ENCODE peak calls at places on chromosomes 5 and 9, in ten cellular contexts. One of them, this sample, is unnamed.
A peak's percentile ranks its signal among the peaks of the same experiment; 100 is the strongest.

GRCh38 chr5:30401479-30402058 is 791.9 kb upstream of the CDH6 start:
- DNase-seq in mesenchymal stem cell: peak; percentile 23
- DNase-seq in fibroblast of lung: peak; percentile 28
- DNase-seq in PC-3: peak; percentile 70
- DNase-seq in GM23248: peak; percentile 68
- DNase-seq in NT2/D1: peak; percentile 20
- DNase-seq in HepG2: peak; percentile 53
- DNase-seq in K562: no peak
- DNase-seq in neural progenitor cell: peak; percentile 73
- DNase-seq in H1: peak; percentile 57
- DNase-seq in this sample: peak; percentile 47

GRCh38 chr5:159061186-159061796 is 38.4 kb downstream of the EBF1 start:
- DNase-seq in neural progenitor cell: peak; percentile 67
- DNase-seq in mesenchymal stem cell: peak; percentile 72
- DNase-seq in GM23248: peak; percentile 97
- DNase-seq in H1: no peak
- DNase-seq in K562: peak; percentile 9
- DNase-seq in PC-3: no peak
- DNase-seq in NT2/D1: no peak
- DNase-seq in HepG2: no peak
- DNase-seq in fibroblast of lung: peak; percentile 62
- DNase-seq in this sample: peak; percentile 86

GRCh38 chr5:159702301-159702700 is 214.0 kb upstream of the ADRA1B start:
- DNase-seq in NT2/D1: no peak
- DNase-seq in GM23248: no peak
- DNase-seq in fibroblast of lung: no peak
- DNase-seq in neural progenitor cell: no peak
- DNase-seq in PC-3: no peak
- DNase-seq in K562: no peak
- DNase-seq in mesenchymal stem cell: no peak
- DNase-seq in HepG2: no peak
- DNase-seq in H1: no peak
- DNase-seq in this sample: no peak

GRCh38 chr9:38419216-38419615 is 5.0 kb downstream of the IGFBPL1 start:
- DNase-seq in HepG2: no peak
- DNase-seq in GM23248: no peak
- DNase-seq in fibroblast of lung: no peak
- DNase-seq in mesenchymal stem cell: no peak
- DNase-seq in PC-3: no peak
- DNase-seq in K562: no peak
- DNase-seq in neural progenitor cell: peak; percentile 55
- DNase-seq in H1: no peak
- DNase-seq in NT2/D1: peak; percentile 47
- DNase-seq in this sample: no peak

GRCh38 chr5:39473156-39473779 is 48.5 kb upstream of the DAB2 start:
- DNase-seq in HepG2: no peak
- DNase-seq in NT2/D1: no peak
- DNase-seq in K562: no peak
- DNase-seq in neural progenitor cell: no peak
- DNase-seq in fibroblast of lung: peak; percentile 23
- DNase-seq in PC-3: no peak
- DNase-seq in H1: no peak
- DNase-seq in mesenchymal stem cell: peak; percentile 52
- DNase-seq in GM23248: peak; percentile 76
- DNase-seq in this sample: peak; percentile 59

GRCh38 chr5:172806897-172807672 is 27.0 kb upstream of the ERGIC1 start:
- DNase-seq in NT2/D1: no peak
- DNase-seq in PC-3: peak; percentile 75
- DNase-seq in K562: peak; percentile 88
- DNase-seq in H1: peak; percentile 67
- DNase-seq in HepG2: peak; percentile 80
- DNase-seq in GM23248: peak; percentile 96
- DNase-seq in mesenchymal stem cell: peak; percentile 90
- DNase-seq in neural progenitor cell: peak; percentile 56
- DNase-seq in fibroblast of lung: peak; percentile 90
- DNase-seq in this sample: peak; percentile 87

GRCh38 chr5:114450516-114450909 is 88.6 kb downstream of the KCNN2 start:
- DNase-seq in H1: no peak
- DNase-seq in fibroblast of lung: peak; percentile 13
- DNase-seq in HepG2: no peak
- DNase-seq in neural progenitor cell: peak; percentile 9
- DNase-seq in K562: no peak
- DNase-seq in PC-3: peak; percentile 33
- DNase-seq in GM23248: peak; percentile 44
- DNase-seq in NT2/D1: no peak
- DNase-seq in mesenchymal stem cell: no peak
- DNase-seq in this sample: peak; percentile 81

GRCh38 chr9:109585841-109586240 is 87.7 kb upstream of the PTPN3 start:
- DNase-seq in NT2/D1: no peak
- DNase-seq in HepG2: no peak
- DNase-seq in neural progenitor cell: no peak
- DNase-seq in GM23248: no peak
- DNase-seq in mesenchymal stem cell: no peak
- DNase-seq in fibroblast of lung: no peak
- DNase-seq in K562: no peak
- DNase-seq in PC-3: no peak
- DNase-seq in H1: no peak
- DNase-seq in this sample: no peak

GRCh38 chr5:135248801-135249231 is 150.2 kb downstream of the MACROH2A1 start:
- DNase-seq in mesenchymal stem cell: no peak
- DNase-seq in K562: no peak
- DNase-seq in neural progenitor cell: no peak
- DNase-seq in GM23248: no peak
- DNase-seq in H1: peak; percentile 22
- DNase-seq in HepG2: no peak
- DNase-seq in fibroblast of lung: no peak
- DNase-seq in PC-3: no peak
- DNase-seq in NT2/D1: no peak
- DNase-seq in this sample: no peak

GRCh38 chr5:55914141-55914413 is 62.9 kb downstream of the IL31RA start:
- DNase-seq in PC-3: no peak
- DNase-seq in fibroblast of lung: no peak
- DNase-seq in mesenchymal stem cell: no peak
- DNase-seq in H1: peak; percentile 1
- DNase-seq in GM23248: peak; percentile 27
- DNase-seq in HepG2: no peak
- DNase-seq in K562: no peak
- DNase-seq in NT2/D1: no peak
- DNase-seq in neural progenitor cell: no peak
- DNase-seq in this sample: no peak

GRCh38 chr5:25458628-25459027 is 813.9 kb upstream of the CDH10 start:
- DNase-seq in K562: peak; percentile 6
- DNase-seq in PC-3: no peak
- DNase-seq in NT2/D1: no peak
- DNase-seq in GM23248: no peak
- DNase-seq in mesenchymal stem cell: peak; percentile 16
- DNase-seq in neural progenitor cell: no peak
- DNase-seq in fibroblast of lung: no peak
- DNase-seq in H1: no peak
- DNase-seq in HepG2: no peak
- DNase-seq in this sample: no peak

GRCh38 chr9:123713282-123713681 is 216.6 kb downstream of the DENND1A start:
- DNase-seq in neural progenitor cell: no peak
- DNase-seq in GM23248: no peak
- DNase-seq in PC-3: no peak
- DNase-seq in mesenchymal stem cell: no peak
- DNase-seq in H1: no peak
- DNase-seq in K562: no peak
- DNase-seq in HepG2: no peak
- DNase-seq in NT2/D1: no peak
- DNase-seq in fibroblast of lung: no peak
- DNase-seq in this sample: no peak

GRCh38 chr9:123686131-123686848 is 243.6 kb downstream of the DENND1A start:
- DNase-seq in fibroblast of lung: peak; percentile 31
- DNase-seq in mesenchymal stem cell: no peak
- DNase-seq in NT2/D1: no peak
- DNase-seq in neural progenitor cell: no peak
- DNase-seq in GM23248: peak; percentile 45
- DNase-seq in K562: no peak
- DNase-seq in H1: no peak
- DNase-seq in PC-3: peak; percentile 59
- DNase-seq in HepG2: no peak
- DNase-seq in this sample: no peak

GRCh38 chr9:78074385-78075291 is 43.0 kb upstream of the GNAQ start:
- DNase-seq in neural progenitor cell: no peak
- DNase-seq in fibroblast of lung: no peak
- DNase-seq in HepG2: no peak
- DNase-seq in H1: no peak
- DNase-seq in K562: no peak
- DNase-seq in mesenchymal stem cell: no peak
- DNase-seq in PC-3: peak; percentile 38
- DNase-seq in GM23248: peak; percentile 25
- DNase-seq in NT2/D1: no peak
- DNase-seq in this sample: no peak

GRCh38 chr5:81302596-81302995 is 1.2 kb downstream of the ZCCHC9 start:
- DNase-seq in mesenchymal stem cell: peak; percentile 33
- DNase-seq in fibroblast of lung: no peak
- DNase-seq in PC-3: peak; percentile 29
- DNase-seq in HepG2: peak; percentile 24
- DNase-seq in H1: no peak
- DNase-seq in K562: no peak
- DNase-seq in NT2/D1: no peak
- DNase-seq in neural progenitor cell: no peak
- DNase-seq in GM23248: peak; percentile 18
- DNase-seq in this sample: no peak

GRCh38 chr5:43358338-43358737 is 45.1 kb upstream of the HMGCS1 start:
- DNase-seq in fibroblast of lung: no peak
- DNase-seq in GM23248: no peak
- DNase-seq in HepG2: no peak
- DNase-seq in mesenchymal stem cell: no peak
- DNase-seq in PC-3: no peak
- DNase-seq in K562: no peak
- DNase-seq in neural progenitor cell: no peak
- DNase-seq in NT2/D1: no peak
- DNase-seq in H1: no peak
- DNase-seq in this sample: no peak

GRCh38 chr9:122991370-122991830 is 42.1 kb upstream of the GPR21 start:
- DNase-seq in HepG2: peak; percentile 25
- DNase-seq in GM23248: peak; percentile 94
- DNase-seq in H1: no peak
- DNase-seq in NT2/D1: no peak
- DNase-seq in PC-3: peak; percentile 66
- DNase-seq in neural progenitor cell: peak; percentile 5
- DNase-seq in mesenchymal stem cell: peak; percentile 92
- DNase-seq in K562: peak; percentile 55
- DNase-seq in fibroblast of lung: peak; percentile 93
- DNase-seq in this sample: peak; percentile 93

GRCh38 chr9:122001491-122002201 is 91.5 kb downstream of the TTLL11 start:
- DNase-seq in neural progenitor cell: no peak
- DNase-seq in NT2/D1: no peak
- DNase-seq in mesenchymal stem cell: no peak
- DNase-seq in GM23248: peak; percentile 31
- DNase-seq in PC-3: no peak
- DNase-seq in H1: peak; percentile 47
- DNase-seq in K562: no peak
- DNase-seq in fibroblast of lung: no peak
- DNase-seq in HepG2: no peak
- DNase-seq in this sample: no peak

DNA sequence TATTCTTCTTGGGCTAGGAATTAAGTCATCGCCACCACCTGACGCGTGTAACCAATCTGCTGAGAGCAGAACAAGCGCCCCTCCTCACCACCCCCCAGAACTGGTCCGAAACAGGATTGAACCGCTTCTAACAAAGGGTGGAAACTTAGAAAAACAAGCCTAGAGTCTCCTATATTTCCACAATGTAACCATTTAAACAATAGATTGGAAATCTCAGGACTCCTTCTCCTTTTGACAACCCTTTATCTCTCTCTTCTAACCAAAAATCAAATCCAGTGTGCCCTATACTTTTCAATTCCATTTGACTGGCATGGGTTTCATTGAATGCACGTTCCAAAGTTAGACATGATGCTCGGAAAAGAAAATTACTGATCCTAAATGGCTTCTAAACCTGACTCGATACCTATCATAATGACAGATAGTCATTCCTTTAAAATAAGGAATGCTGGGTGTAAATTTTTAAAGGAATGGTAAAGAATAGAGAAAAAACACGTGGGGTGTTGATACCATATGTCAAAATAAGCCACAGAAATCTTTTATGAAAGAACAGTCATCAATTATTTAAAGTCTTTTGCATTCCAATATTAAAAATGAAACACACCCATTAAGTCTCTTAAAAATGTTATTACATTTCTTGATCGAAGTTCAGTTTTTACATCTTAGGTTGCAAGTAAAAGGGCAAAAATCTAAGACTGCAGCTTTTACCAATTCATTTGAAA is 1.2 kb downstream of the ARRDC3 start:
- DNase-seq in H1: no peak
- DNase-seq in NT2/D1: no peak
- DNase-seq in mesenchymal stem cell: peak; percentile 86
- DNase-seq in neural progenitor cell: peak; percentile 89
- DNase-seq in K562: peak; percentile 32
- DNase-seq in PC-3: peak; percentile 81
- DNase-seq in HepG2: peak; percentile 71
- DNase-seq in GM23248: peak; percentile 95
- DNase-seq in fibroblast of lung: peak; percentile 94
- DNase-seq in this sample: peak; percentile 90
- H3K4me3 ChIP-seq in H1: peak overlapping the region; percentile 85
- H3K4me3 ChIP-seq in NT2/D1: peak overlapping the region; percentile 79
- H3K4me3 ChIP-seq in mesenchymal stem cell: peak overlapping the region; percentile 91
- H3K4me3 ChIP-seq in neural progenitor cell: peak overlapping the region; percentile 99
- H3K4me3 ChIP-seq in K562: peak overlapping the region; percentile 60
- H3K4me3 ChIP-seq in PC-3: peak overlapping the region; percentile 85
- H3K4me3 ChIP-seq in HepG2: peak overlapping the region; percentile 77
- H3K4me3 ChIP-seq in GM23248: peak overlapping the region; percentile 97
- H3K4me3 ChIP-seq in fibroblast of lung: peak overlapping the region; percentile 73
- H3K4me3 ChIP-seq in this sample: peak overlapping the region; percentile 99

GRCh38 chr5:112757468-112758208 is 20.0 kb downstream of the APC start:
- DNase-seq in PC-3: peak; percentile 79
- DNase-seq in GM23248: peak; percentile 73
- DNase-seq in H1: no peak
- DNase-seq in neural progenitor cell: peak; percentile 69
- DNase-seq in fibroblast of lung: peak; percentile 80
- DNase-seq in K562: peak; percentile 8
- DNase-seq in mesenchymal stem cell: peak; percentile 75
- DNase-seq in NT2/D1: no peak
- DNase-seq in HepG2: peak; percentile 61
- DNase-seq in this sample: peak; percentile 90
- H3K9me3 ChIP-seq in PC-3: no peaks in the 10 kb centered on the region
- H3K9me3 ChIP-seq in GM23248: no peaks in the 10 kb centered on the region
- H3K9me3 ChIP-seq in H1: no peaks in the 10 kb centered on the region
- H3K9me3 ChIP-seq in neural progenitor cell: no peaks in the 10 kb centered on the region
- H3K9me3 ChIP-seq in fibroblast of lung: no peaks in the 10 kb centered on the region
- H3K9me3 ChIP-seq in K562: no peaks in the 10 kb centered on the region
- H3K9me3 ChIP-seq in mesenchymal stem cell: no peaks in the 10 kb centered on the region
- H3K9me3 ChIP-seq in NT2/D1: no peaks in the 10 kb centered on the region
- H3K9me3 ChIP-seq in HepG2: no peaks in the 10 kb centered on the region
- H3K9me3 ChIP-seq in this sample: no peaks in the 10 kb centered on the region

GRCh38 chr9:74533253-74533652 is 36.1 kb downstream of the RORB start:
- DNase-seq in K562: no peak
- DNase-seq in HepG2: no peak
- DNase-seq in GM23248: no peak
- DNase-seq in mesenchymal stem cell: no peak
- DNase-seq in fibroblast of lung: no peak
- DNase-seq in PC-3: no peak
- DNase-seq in neural progenitor cell: no peak
- DNase-seq in NT2/D1: no peak
- DNase-seq in H1: no peak
- DNase-seq in this sample: no peak
- H3K9ac ChIP-seq in K562: no peak overlapping the region
- H3K9ac ChIP-seq in HepG2: no peak overlapping the region
- H3K9ac ChIP-seq in GM23248: no peak overlapping the region
- H3K9ac ChIP-seq in mesenchymal stem cell: no peak overlapping the region
- H3K9ac ChIP-seq in fibroblast of lung: no peak overlapping the region
- H3K9ac ChIP-seq in PC-3: no peak overlapping the region
- H3K9ac ChIP-seq in neural progenitor cell: no peak overlapping the region
- H3K9ac ChIP-seq in NT2/D1: no peak overlapping the region
- H3K9ac ChIP-seq in H1: no peak overlapping the region
- H3K9ac ChIP-seq in this sample: no peak overlapping the region

GRCh38 chr9:2047916-2048315 is 32.8 kb downstream of the SMARCA2 start:
- DNase-seq in K562: no peak
- DNase-seq in mesenchymal stem cell: no peak
- DNase-seq in PC-3: no peak
- DNase-seq in GM23248: no peak
- DNase-seq in NT2/D1: no peak
- DNase-seq in neural progenitor cell: no peak
- DNase-seq in fibroblast of lung: no peak
- DNase-seq in HepG2: no peak
- DNase-seq in H1: no peak
- DNase-seq in this sample: no peak
- H3K4me3 ChIP-seq in K562: no peak overlapping the region
- H3K4me3 ChIP-seq in mesenchymal stem cell: no peak overlapping the region
- H3K4me3 ChIP-seq in PC-3: no peak overlapping the region
- H3K4me3 ChIP-seq in GM23248: no peak overlapping the region
- H3K4me3 ChIP-seq in NT2/D1: no peak overlapping the region
- H3K4me3 ChIP-seq in neural progenitor cell: no peak overlapping the region
- H3K4me3 ChIP-seq in fibroblast of lung: no peak overlapping the region
- H3K4me3 ChIP-seq in HepG2: no peak overlapping the region
- H3K4me3 ChIP-seq in H1: no peak overlapping the region
- H3K4me3 ChIP-seq in this sample: no peak overlapping the region